ENCODE peak calls at places on chromosomes 1 and 21, in seven cellular contexts. V is body of pancreas; Z is tibial nerve; R is stomach; Q is AG04449; D is CD8-positive, alpha-beta memory T cell; L is epithelial cell of esophagus. X is an unnamed sample.

GRCh38 chr1:212287261-212287895 is 2.2 kb downstream of the PPP2R5A start:
- DNase-seq in D (no peak), Z (no peak), R (no peak), Q (no peak), L (no peak), V (no peak), X (no peak)

GRCh38 chr1:214472362-214472761 is 79.0 kb downstream of the PTPN14 start:
- DNase-seq in Z (no peak), Q (no peak), V (no peak), R (no peak), L (peak), D (no peak), X (no peak)

GRCh38 chr1:1357871-1358432 is 403 bp downstream of the MXRA8 start:
- DNase-seq in D (no peak), V (no peak), Q (no peak), R (no peak), L (no peak), Z (no peak), X (no peak)

GRCh38 chr21:32246571-32246970 is 32.3 kb downstream of the MIS18A start:
- DNase-seq in L (no peak), R (no peak), Q (no peak), V (no peak), D (no peak), Z (no peak), X (no peak)

GRCh38 chr1:178011101-178011828 is 41.4 kb upstream of the SEC16B start:
- DNase-seq in R (no peak), L (peak), V (no peak), Q (no peak), D (no peak), Z (no peak), X (no peak)

GRCh38 chr1:165773324-165773965 is 4.8 kb upstream of the TMCO1 start:
- DNase-seq in Q (peak), V (no peak), L (peak), D (no peak), Z (no peak), R (no peak), X (no peak)

GRCh38 chr1:10909697-10910489 is 102.6 kb upstream of the TARDBP start:
- DNase-seq in R (peak), D (peak), V (peak), Q (no peak), L (peak), Z (no peak), X (peak)

GRCh38 chr1:26938004-26938658 is 16.6 kb downstream of the NUDC start:
- DNase-seq in L (no peak), R (no peak), Q (no peak), V (no peak), D (no peak), Z (no peak), X (no peak)

GRCh38 chr1:181984006-181984405 is 77.5 kb downstream of the ZNF648 start:
- DNase-seq in L (no peak), D (no peak), R (no peak), Q (no peak), Z (no peak), V (no peak), X (no peak)

GRCh38 chr21:45592208-45592619 is 50.0 kb upstream of the SLC19A1 start:
- DNase-seq in Q (no peak), R (no peak), L (no peak), V (peak), D (peak), Z (no peak), X (peak)

GRCh38 chr1:24472527-24473251 is 29.9 kb upstream of the RCAN3 start:
- DNase-seq in V (peak), Z (no peak), L (peak), Q (no peak), D (no peak), R (peak), X (no peak)

GRCh38 chr1:196466656-196467055 is 141.6 kb downstream of the KCNT2 start:
- DNase-seq in D (no peak), R (no peak), V (no peak), Q (peak), L (peak), Z (no peak), X (no peak)